ENCODE peak calls at places on chromosomes 3 and 15, in seven cellular contexts. One of them, this sample, is unnamed.

GRCh38 chr3:168820748-168821445 is 725.2 kb upstream of the GOLIM4 start:
- DNase-seq in thyroid gland: no peak
- DNase-seq in PC-3: no peak
- DNase-seq in AG04450: no peak
- DNase-seq in pancreas: no peak
- DNase-seq in right cardiac atrium: no peak
- DNase-seq in Peyer's patch: no peak
- DNase-seq in this sample: no peak

GRCh38 chr3:102532901-102533300 is 98.1 kb downstream of the ZPLD1 start:
- DNase-seq in thyroid gland: no peak
- DNase-seq in pancreas: no peak
- DNase-seq in AG04450: no peak
- DNase-seq in PC-3: no peak
- DNase-seq in Peyer's patch: no peak
- DNase-seq in right cardiac atrium: no peak
- DNase-seq in this sample: no peak

GRCh38 chr3:139868773-139869172 is 66.2 kb upstream of the CLSTN2 start:
- DNase-seq in thyroid gland: no peak
- DNase-seq in right cardiac atrium: no peak
- DNase-seq in PC-3: no peak
- DNase-seq in pancreas: no peak
- DNase-seq in Peyer's patch: no peak
- DNase-seq in AG04450: no peak
- DNase-seq in this sample: no peak

GRCh38 chr3:111717601-111718000 is 122.5 kb upstream of the ZBED2 start:
- DNase-seq in AG04450: peak; percentile 72
- DNase-seq in Peyer's patch: peak; percentile 58
- DNase-seq in thyroid gland: peak; percentile 84
- DNase-seq in pancreas: peak; percentile 70
- DNase-seq in PC-3: peak; percentile 97
- DNase-seq in right cardiac atrium: peak; percentile 65
- DNase-seq in this sample: peak; percentile 25

GRCh38 chr3:5002871-5003247 is 23.6 kb downstream of the BHLHE40 start:
- DNase-seq in PC-3: no peak
- DNase-seq in Peyer's patch: no peak
- DNase-seq in pancreas: no peak
- DNase-seq in AG04450: no peak
- DNase-seq in right cardiac atrium: no peak
- DNase-seq in thyroid gland: no peak
- DNase-seq in this sample: no peak

GRCh38 chr15:70799667-70800450 is 36.5 kb upstream of the UACA start:
- DNase-seq in pancreas: no peak
- DNase-seq in thyroid gland: peak; percentile 69
- DNase-seq in AG04450: peak; percentile 95
- DNase-seq in PC-3: peak; percentile 68
- DNase-seq in right cardiac atrium: peak; percentile 33
- DNase-seq in Peyer's patch: no peak
- DNase-seq in this sample: no peak

GRCh38 chr3:134655706-134656105 is 4.9 kb upstream of the KY start:
- DNase-seq in PC-3: no peak
- DNase-seq in thyroid gland: no peak
- DNase-seq in Peyer's patch: no peak
- DNase-seq in pancreas: no peak
- DNase-seq in AG04450: no peak
- DNase-seq in right cardiac atrium: no peak
- DNase-seq in this sample: no peak

GRCh38 chr3:195133462-195133861 is 137.5 kb downstream of the XXYLT1 start:
- DNase-seq in Peyer's patch: no peak
- DNase-seq in pancreas: no peak
- DNase-seq in PC-3: no peak
- DNase-seq in AG04450: peak; percentile 87
- DNase-seq in thyroid gland: no peak
- DNase-seq in right cardiac atrium: no peak
- DNase-seq in this sample: peak; percentile 43

GRCh38 chr15:40630313-40630712 is 36.3 kb downstream of the KNL1 start:
- DNase-seq in pancreas: no peak
- DNase-seq in right cardiac atrium: no peak
- DNase-seq in AG04450: no peak
- DNase-seq in thyroid gland: no peak
- DNase-seq in PC-3: no peak
- DNase-seq in Peyer's patch: no peak
- DNase-seq in this sample: no peak

GRCh38 chr15:72249138-72249825 is 18.3 kb upstream of the PKM start:
- DNase-seq in thyroid gland: no peak
- DNase-seq in PC-3: no peak
- DNase-seq in Peyer's patch: no peak
- DNase-seq in AG04450: no peak
- DNase-seq in pancreas: no peak
- DNase-seq in right cardiac atrium: no peak
- DNase-seq in this sample: no peak

GRCh38 chr3:149662240-149662887 is 4.5 kb upstream of the WWTR1 start:
- DNase-seq in right cardiac atrium: no peak
- DNase-seq in thyroid gland: no peak
- DNase-seq in pancreas: no peak
- DNase-seq in Peyer's patch: no peak
- DNase-seq in PC-3: no peak
- DNase-seq in AG04450: no peak
- DNase-seq in this sample: no peak

GRCh38 chr3:132344666-132345280 is 27.6 kb downstream of the ACP3 start:
- DNase-seq in right cardiac atrium: no peak
- DNase-seq in PC-3: peak; percentile 77
- DNase-seq in thyroid gland: no peak
- DNase-seq in Peyer's patch: no peak
- DNase-seq in pancreas: no peak
- DNase-seq in AG04450: no peak
- DNase-seq in this sample: no peak

GRCh38 chr15:98674336-98674735 is 26.0 kb downstream of the IGF1R start:
- DNase-seq in PC-3: no peak
- DNase-seq in pancreas: peak; percentile 55
- DNase-seq in Peyer's patch: no peak
- DNase-seq in AG04450: no peak
- DNase-seq in thyroid gland: no peak
- DNase-seq in right cardiac atrium: no peak
- DNase-seq in this sample: no peak

GRCh38 chr3:196422976-196423781 is 9.0 kb downstream of the UBXN7 start:
- DNase-seq in right cardiac atrium: peak; percentile 73
- DNase-seq in PC-3: no peak
- DNase-seq in AG04450: no peak
- DNase-seq in thyroid gland: peak; percentile 63
- DNase-seq in pancreas: peak; percentile 45
- DNase-seq in Peyer's patch: peak; percentile 59
- DNase-seq in this sample: peak; percentile 65

GRCh38 chr15:72521682-72522081 is 47.6 kb downstream of the ARIH1 start:
- DNase-seq in thyroid gland: peak; percentile 23
- DNase-seq in AG04450: no peak
- DNase-seq in PC-3: no peak
- DNase-seq in Peyer's patch: no peak
- DNase-seq in right cardiac atrium: no peak
- DNase-seq in pancreas: no peak
- DNase-seq in this sample: no peak

GRCh38 chr15:91752081-91752810 is 101.3 kb upstream of the SLCO3A1 start:
- DNase-seq in PC-3: no peak
- DNase-seq in thyroid gland: no peak
- DNase-seq in AG04450: no peak
- DNase-seq in pancreas: no peak
- DNase-seq in right cardiac atrium: no peak
- DNase-seq in Peyer's patch: no peak
- DNase-seq in this sample: no peak

DNA sequence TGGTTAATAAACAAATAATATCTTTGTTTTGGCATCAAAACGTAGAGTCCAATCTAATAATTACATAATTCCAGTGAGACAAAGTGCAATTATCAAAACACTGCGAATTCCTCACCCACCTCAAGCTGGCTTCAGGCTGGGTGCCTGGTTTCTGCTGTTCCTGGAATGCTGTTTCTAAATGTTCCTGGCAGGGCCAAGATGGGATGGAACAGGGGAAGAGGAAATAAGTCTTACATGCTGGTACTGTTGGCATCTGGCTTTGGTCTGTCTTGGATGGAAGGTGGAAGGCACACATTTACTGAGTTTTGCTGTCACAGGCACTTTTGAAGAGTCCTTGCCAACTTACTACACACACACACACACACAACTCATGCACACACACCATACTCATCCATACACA is 101.9 kb upstream of the SLCO3A1 start:
- DNase-seq in pancreas: no peak
- DNase-seq in PC-3: no peak
- DNase-seq in Peyer's patch: no peak
- DNase-seq in AG04450: no peak
- DNase-seq in thyroid gland: no peak
- DNase-seq in right cardiac atrium: no peak
- DNase-seq in this sample: no peak
- H3K27ac ChIP-seq in pancreas: no peak overlapping the region
- H3K27ac ChIP-seq in PC-3: no peak overlapping the region
- H3K27ac ChIP-seq in Peyer's patch: no peak overlapping the region
- H3K27ac ChIP-seq in AG04450: no peak overlapping the region
- H3K27ac ChIP-seq in thyroid gland: no peak overlapping the region
- H3K27ac ChIP-seq in right cardiac atrium: no peak overlapping the region
- H3K27ac ChIP-seq in this sample: peak overlapping the region; percentile 83

GRCh38 chr3:186523022-186523421 is 21.2 kb downstream of the CRYGS start:
- DNase-seq in right cardiac atrium: no peak
- DNase-seq in thyroid gland: no peak
- DNase-seq in AG04450: no peak
- DNase-seq in PC-3: no peak
- DNase-seq in Peyer's patch: no peak
- DNase-seq in pancreas: no peak
- DNase-seq in this sample: no peak
- H3K27ac ChIP-seq in right cardiac atrium: no peak overlapping the region
- H3K27ac ChIP-seq in thyroid gland: no peak overlapping the region
- H3K27ac ChIP-seq in AG04450: no peak overlapping the region
- H3K27ac ChIP-seq in PC-3: no peak overlapping the region
- H3K27ac ChIP-seq in Peyer's patch: no peak overlapping the region
- H3K27ac ChIP-seq in pancreas: no peak overlapping the region
- H3K27ac ChIP-seq in this sample: no peak overlapping the region

GRCh38 chr3:11592460-11593298 is 51.0 kb downstream of the VGLL4 start:
- DNase-seq in Peyer's patch: no peak
- DNase-seq in PC-3: no peak
- DNase-seq in right cardiac atrium: no peak
- DNase-seq in AG04450: no peak
- DNase-seq in thyroid gland: no peak
- DNase-seq in pancreas: no peak
- DNase-seq in this sample: no peak
- H3K27ac ChIP-seq in Peyer's patch: peak overlapping the region; percentile 49
- H3K27ac ChIP-seq in PC-3: no peak overlapping the region
- H3K27ac ChIP-seq in right cardiac atrium: peak overlapping the region; percentile 87
- H3K27ac ChIP-seq in AG04450: peak overlapping the region; percentile 71
- H3K27ac ChIP-seq in thyroid gland: peak overlapping the region; percentile 94
- H3K27ac ChIP-seq in pancreas: no peak overlapping the region
- H3K27ac ChIP-seq in this sample: peak overlapping the region; percentile 88

DNA sequence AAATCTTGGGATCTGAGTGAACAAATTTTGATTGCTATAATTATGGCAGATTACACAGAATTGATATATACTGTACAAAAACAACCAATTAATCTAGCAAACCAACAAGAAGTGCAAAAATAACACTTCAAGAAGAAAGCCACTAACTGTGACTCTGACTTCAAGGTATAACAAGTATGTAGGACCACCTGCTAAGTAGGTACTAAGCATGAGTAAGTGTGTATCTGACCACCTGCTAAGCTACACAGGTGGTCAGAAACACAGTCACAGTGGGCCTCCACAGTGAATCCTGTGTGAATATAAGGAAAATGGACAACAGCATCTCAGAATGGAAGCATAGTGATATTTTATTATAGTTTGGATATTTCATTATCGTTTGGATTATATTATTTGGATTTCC is 14.8 kb upstream of the PLSCR4 start:
- DNase-seq in AG04450: no peak
- DNase-seq in Peyer's patch: no peak
- DNase-seq in right cardiac atrium: no peak
- DNase-seq in pancreas: no peak
- DNase-seq in thyroid gland: no peak
- DNase-seq in PC-3: no peak
- DNase-seq in this sample: no peak
- H3K27ac ChIP-seq in AG04450: no peak overlapping the region
- H3K27ac ChIP-seq in Peyer's patch: no peak overlapping the region
- H3K27ac ChIP-seq in right cardiac atrium: no peak overlapping the region
- H3K27ac ChIP-seq in pancreas: no peak overlapping the region
- H3K27ac ChIP-seq in thyroid gland: no peak overlapping the region
- H3K27ac ChIP-seq in PC-3: no peak overlapping the region
- H3K27ac ChIP-seq in this sample: no peak overlapping the region

DNA sequence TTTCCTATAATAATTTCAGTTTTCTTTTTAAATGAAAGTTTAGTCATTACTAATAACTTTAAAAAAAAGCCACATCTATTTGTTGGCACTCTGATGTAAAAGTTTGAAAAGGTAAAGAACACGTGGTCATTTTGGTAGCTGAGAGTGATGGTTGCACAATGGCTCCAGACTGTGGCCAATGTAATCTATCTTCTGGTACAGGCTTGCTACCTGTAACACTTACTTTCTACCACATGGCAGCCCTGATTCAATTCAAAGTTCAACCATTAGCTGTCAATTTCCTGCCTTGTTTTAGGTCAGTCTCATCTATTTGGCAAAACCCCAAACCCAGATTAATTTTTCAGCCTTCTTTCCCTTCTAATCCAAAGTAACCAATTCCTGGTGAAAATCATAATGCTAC is 126.1 kb downstream of the TUSC7 start:
- DNase-seq in Peyer's patch: no peak
- DNase-seq in AG04450: no peak
- DNase-seq in right cardiac atrium: no peak
- DNase-seq in PC-3: no peak
- DNase-seq in pancreas: no peak
- DNase-seq in thyroid gland: no peak
- DNase-seq in this sample: no peak
- H3K27ac ChIP-seq in Peyer's patch: no peak overlapping the region
- H3K27ac ChIP-seq in AG04450: no peak overlapping the region
- H3K27ac ChIP-seq in right cardiac atrium: no peak overlapping the region
- H3K27ac ChIP-seq in PC-3: no peak overlapping the region
- H3K27ac ChIP-seq in pancreas: no peak overlapping the region
- H3K27ac ChIP-seq in thyroid gland: no peak overlapping the region
- H3K27ac ChIP-seq in this sample: no peak overlapping the region

This sample was measured in substantia nigra.